ENCODE peak calls at places on chromosomes 3 and 15, in eight cellular contexts. X, I, Q, O, S, V, R and E are unnamed samples. For H3K9me3 and H3K36me3, the result is how much of the 10 kb centered on the place peaks cover.

GRCh38 chr15:69095280-69095679 is 65.2 kb upstream of the GLCE start:
- DNase-seq in R (no peak), I (no peak), X (no peak), O (no peak), Q (no peak), S (no peak), V (no peak), E (no peak)

GRCh38 chr15:22780267-22780666 is 6.2 kb upstream of the NIPA1 start:
- DNase-seq in X (no peak), S (no peak), O (no peak), I (no peak), V (no peak), R (no peak), Q (no peak), E (no peak)

GRCh38 chr3:32501785-32502088 is 915 bp downstream of the CMTM6 start:
- DNase-seq in X (no peak), S (no peak), R (no peak), I (no peak), Q (no peak), O (no peak), V (no peak), E (no peak)

GRCh38 chr3:11118181-11118682 is 36.1 kb upstream of the HRH1 start:
- DNase-seq in I (no peak), R (no peak), O (no peak), S (no peak), X (peak), V (no peak), Q (no peak), E (peak)

GRCh38 chr3:150324825-150325224 is 83.3 kb upstream of the TSC22D2 start:
- DNase-seq in V (no peak), I (no peak), R (no peak), Q (no peak), X (no peak), S (no peak), O (no peak), E (no peak)

GRCh38 chr15:81475926-81476325 is 101.9 kb upstream of the TMC3 start:
- DNase-seq in X (no peak), Q (no peak), S (no peak), V (no peak), R (no peak), I (no peak), O (no peak), E (no peak)

GRCh38 chr3:109643590-109643989 is 306.2 kb upstream of the DPPA4 start:
- DNase-seq in V (no peak), Q (no peak), S (no peak), R (no peak), O (no peak), X (peak), I (no peak), E (peak)

GRCh38 chr15:79310612-79310984 is 314 bp upstream of the TMED3 start:
- DNase-seq in O (no peak), R (no peak), I (no peak), X (peak), S (no peak), Q (no peak), V (no peak), E (no peak)

GRCh38 chr15:48719668-48720067 is 74.2 kb upstream of the FBN1 start:
- DNase-seq in O (no peak), X (no peak), V (no peak), S (no peak), I (no peak), Q (no peak), R (no peak), E (no peak)

GRCh38 chr3:188683032-188683491 is 488.7 kb upstream of the TPRG1 start:
- DNase-seq in O (no peak), X (peak), V (no peak), I (no peak), R (peak), S (no peak), Q (no peak), E (no peak)

GRCh38 chr15:27846722-27847420 is 252.2 kb downstream of the OCA2 start:
- DNase-seq in Q (no peak), S (no peak), X (no peak), V (no peak), R (no peak), O (no peak), I (no peak), E (no peak)

GRCh38 chr15:27850961-27851636 is 248.0 kb downstream of the OCA2 start:
- DNase-seq in O (no peak), I (no peak), X (no peak), R (no peak), V (no peak), S (peak), Q (no peak), E (no peak)

GRCh38 chr15:27845535-27846369 is 253.4 kb downstream of the OCA2 start:
- DNase-seq in S (no peak), V (no peak), Q (no peak), X (no peak), R (no peak), I (no peak), O (no peak), E (no peak)

GRCh38 chr15:27850050-27850449 is 249.1 kb downstream of the OCA2 start:
- DNase-seq in Q (no peak), R (no peak), X (no peak), V (no peak), S (no peak), O (no peak), I (no peak), E (no peak)

DNA sequence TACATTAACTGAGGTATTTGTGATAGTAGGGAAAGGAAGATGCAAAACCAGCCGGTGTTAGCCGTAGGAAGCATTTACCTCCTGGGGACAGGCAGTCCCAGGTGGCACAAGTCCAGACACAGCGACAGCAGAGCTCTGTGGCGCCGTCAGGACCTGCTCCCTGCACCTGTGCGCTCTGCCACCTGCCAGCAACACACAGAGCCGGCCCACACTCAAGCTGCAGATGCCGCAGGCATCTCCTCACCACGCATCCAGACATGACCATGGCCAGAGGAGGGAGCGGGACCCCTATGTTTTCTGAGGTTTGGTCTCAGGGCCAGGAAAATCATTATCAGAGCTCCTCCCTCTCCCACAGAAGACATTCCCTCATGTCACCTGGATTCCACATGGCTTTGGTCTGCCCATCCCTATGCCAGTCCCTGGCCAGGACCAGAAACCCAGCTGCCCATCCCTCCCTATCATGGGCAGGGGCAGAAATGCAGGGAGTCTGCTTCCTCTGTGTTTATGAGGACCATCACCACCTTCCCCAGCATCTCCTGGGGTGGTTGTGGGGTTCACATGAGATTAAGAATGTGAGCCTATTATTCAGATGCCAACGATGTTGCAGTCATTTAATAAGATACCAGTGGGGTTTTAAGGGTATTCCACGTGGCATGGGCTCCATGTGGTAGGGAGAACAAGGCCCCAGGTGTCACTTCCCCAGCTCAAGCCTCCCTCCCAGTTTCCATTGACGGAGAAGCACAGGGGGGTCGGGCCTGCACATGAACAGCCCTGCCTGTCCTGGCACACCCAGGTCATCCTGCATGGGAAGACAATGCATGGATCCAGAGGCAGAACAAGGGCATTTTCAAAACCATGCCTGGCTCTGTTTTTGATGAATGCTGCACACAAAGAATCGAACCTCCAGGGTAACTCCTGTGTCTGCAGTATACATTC is 251.1 kb downstream of the OCA2 start:
- DNase-seq in X (no peak), Q (no peak), I (no peak), V (no peak), R (no peak), O (no peak), S (peak), E (no peak)
- H3K9me3 ChIP-seq in X (under half), Q (under half), I (under half), V (under half), R (under half), O (under half), S (under half), E (under half)

GRCh38 chr15:31555022-31555421 is 228.4 kb downstream of the KLF13 start:
- DNase-seq in V (no peak), X (no peak), I (no peak), O (no peak), S (no peak), Q (no peak), R (no peak), E (no peak)

GRCh38 chr15:31550211-31550848 is 223.7 kb downstream of the KLF13 start:
- DNase-seq in I (no peak), O (no peak), S (no peak), X (no peak), V (no peak), Q (no peak), R (no peak), E (no peak)

GRCh38 chr15:31554261-31554660 is 227.6 kb downstream of the KLF13 start:
- DNase-seq in Q (peak), I (no peak), R (peak), V (peak), O (peak), S (no peak), X (peak), E (peak)

GRCh38 chr15:31551323-31551722 is 224.7 kb downstream of the KLF13 start:
- DNase-seq in O (no peak), I (no peak), V (no peak), R (no peak), Q (no peak), S (no peak), X (no peak), E (no peak)

DNA sequence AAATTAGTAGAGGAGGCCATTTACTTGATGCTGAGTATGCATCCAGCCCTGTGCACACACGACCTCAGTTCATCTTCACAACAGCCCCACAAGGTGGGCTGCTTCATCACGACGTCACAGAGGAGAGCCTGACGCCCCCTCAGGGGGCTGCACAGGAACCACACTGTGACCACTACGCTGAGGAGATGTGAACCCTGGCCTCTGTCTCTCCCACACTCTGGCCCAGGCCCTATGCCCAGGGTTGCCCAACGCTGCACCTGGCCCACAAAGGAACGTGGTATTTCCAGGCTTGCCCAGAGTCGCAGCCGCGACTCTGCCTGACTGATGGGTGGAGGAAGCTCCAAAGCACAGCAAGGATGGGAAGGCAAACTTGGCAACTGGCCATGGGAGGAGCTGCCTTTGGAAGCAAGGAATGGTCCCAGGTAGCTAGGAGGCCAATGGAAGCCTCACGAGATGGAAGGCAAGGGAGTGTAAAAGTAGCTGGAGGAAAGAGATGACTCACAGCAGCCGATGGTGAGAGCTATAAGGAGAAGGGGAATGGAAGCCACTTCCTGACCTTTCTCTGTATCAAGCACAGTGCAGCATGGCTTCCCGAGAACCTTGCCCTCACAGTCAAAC is 226.0 kb downstream of the KLF13 start:
- DNase-seq in O (no peak), R (no peak), X (peak), V (no peak), I (no peak), Q (no peak), S (no peak), E (no peak)
- H3K36me3 ChIP-seq in O (under half), R (under half), X (under half), V (under half), I (under half), Q (under half), S (under half), E (under half)

GRCh38 chr3:141074529-141074928 is 23.4 kb downstream of the SPSB4 start:
- DNase-seq in R (no peak), X (no peak), V (no peak), I (peak), S (no peak), Q (no peak), O (no peak), E (no peak)

GRCh38 chr3:141078200-141078599 is 27.1 kb downstream of the SPSB4 start:
- DNase-seq in O (no peak), X (no peak), S (no peak), I (peak), V (no peak), Q (no peak), R (no peak), E (no peak)

GRCh38 chr3:141077631-141078030 is 26.5 kb downstream of the SPSB4 start:
- DNase-seq in Q (no peak), R (no peak), O (no peak), I (no peak), V (no peak), X (no peak), S (no peak), E (no peak)

GRCh38 chr3:141076026-141076797 is 25.1 kb downstream of the SPSB4 start:
- DNase-seq in Q (no peak), V (no peak), X (no peak), O (no peak), R (no peak), S (peak), I (peak), E (no peak)

DNA sequence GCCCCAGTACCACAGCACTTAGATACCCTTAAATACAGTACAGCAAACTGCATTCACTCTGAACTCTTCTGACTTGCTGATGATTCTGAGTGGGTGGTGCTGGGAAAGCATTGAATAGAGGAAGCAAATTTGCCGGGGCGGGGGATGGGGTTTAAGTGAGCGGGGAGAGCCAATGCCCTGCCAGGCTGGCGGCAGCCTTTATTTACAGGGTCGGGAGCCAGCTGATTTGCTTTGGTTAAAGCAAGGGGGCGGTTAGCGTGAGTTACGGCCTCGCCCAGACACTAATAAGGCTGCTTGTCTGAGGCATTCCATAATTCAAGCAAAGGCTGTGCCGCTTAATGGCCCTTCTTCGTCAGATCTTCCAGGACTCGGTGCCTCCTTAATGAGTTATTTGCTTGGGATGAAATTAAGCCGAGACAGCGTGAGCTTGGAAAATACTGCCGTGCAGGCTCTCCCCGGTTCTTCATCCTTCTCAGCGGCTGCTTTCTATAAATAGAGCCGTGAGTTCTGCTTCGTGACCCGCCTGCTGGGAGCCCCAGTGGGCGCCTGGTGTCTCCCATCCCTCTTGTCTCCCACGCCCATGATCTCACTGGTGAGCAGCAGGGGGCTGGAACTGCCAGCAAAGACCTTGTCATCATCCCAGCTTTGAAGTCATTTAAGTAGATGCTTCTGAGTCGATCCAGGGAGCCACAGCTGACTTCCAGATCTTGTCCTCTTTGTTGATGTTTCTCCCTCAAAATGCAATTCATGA is 25.8 kb downstream of the SPSB4 start:
- DNase-seq in V (peak), O (peak), R (peak), S (peak), X (peak), Q (peak), I (peak), E (peak)
- H3K4me3 ChIP-seq in V (peak), O (peak), R (peak), S (peak), X (peak), Q (peak), I (no peak), E (peak)

DNA sequence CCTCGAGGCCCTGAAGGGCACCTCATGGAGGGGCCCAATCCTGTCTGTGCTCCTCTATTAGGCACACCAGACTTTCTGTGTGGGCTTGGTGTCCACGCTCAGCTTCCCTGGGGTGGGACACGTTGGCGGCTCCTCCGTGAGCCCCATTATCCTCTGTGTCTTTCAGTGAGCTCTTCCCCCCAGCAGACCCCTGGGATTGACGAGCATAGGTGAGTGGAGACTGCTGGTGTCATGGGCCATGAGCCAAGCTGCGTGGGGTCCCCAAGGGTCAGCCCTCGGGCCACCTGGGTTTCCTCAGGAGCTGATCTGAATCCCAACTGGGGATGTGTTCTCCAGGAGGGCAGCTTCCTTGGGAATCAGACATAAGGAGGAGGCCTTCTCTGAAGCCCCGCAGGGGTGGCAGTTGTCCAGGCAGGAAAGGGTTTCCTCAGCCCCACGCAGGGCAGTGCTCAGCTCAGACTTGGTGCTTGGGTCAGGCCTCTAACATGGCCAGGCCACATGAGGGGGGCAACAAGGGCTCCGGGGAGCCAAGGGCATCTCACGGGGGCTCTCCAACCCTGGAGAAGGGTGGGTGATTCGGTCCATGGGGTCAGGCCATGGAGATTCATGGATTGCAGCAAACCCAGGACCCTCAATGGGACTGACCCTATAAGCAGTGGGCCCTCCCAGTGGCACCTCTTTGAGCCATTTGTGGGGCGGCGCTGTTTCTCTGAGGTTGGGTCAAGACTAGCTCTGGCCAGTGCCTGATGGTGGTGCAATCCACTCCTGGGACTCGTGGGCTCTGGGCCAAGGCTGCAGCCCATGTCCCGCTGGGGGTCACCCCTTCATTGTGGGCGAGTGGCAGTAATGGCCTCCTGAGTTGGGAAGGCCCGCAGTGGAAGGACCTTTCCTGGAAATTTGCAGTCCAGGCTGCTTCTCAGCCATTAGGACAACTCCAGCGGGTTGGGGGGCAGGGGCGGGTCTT is 222.5 kb downstream of the SNRPN start:
- DNase-seq in V (peak), S (peak), X (no peak), I (peak), O (peak), Q (peak), R (peak), E (no peak)
- H3K9me3 ChIP-seq in V (under half), S (under half), X (under half), I (under half), O (under half), Q (half or more), R (under half), E (under half)

DNA sequence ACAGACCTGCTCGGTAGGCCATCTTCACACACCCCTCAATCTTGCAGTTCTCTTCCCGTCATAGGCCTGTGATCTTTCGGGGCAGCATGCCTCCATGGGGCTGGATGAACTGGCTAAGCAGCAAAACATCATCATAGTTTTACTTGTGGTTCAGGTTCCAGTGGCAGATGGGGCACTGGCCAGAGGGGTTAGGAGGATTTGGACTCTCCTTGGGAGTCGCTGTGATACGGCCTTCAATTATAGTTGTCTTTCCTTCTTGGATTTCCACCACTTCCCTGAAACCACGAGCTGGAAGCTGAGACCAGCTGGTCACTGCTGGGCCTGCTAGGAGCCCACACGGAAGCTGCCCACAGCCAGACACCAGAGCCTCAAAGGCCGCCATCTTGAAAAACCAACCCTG is 15.7 kb downstream of the ZNF589 start:
- DNase-seq in S (no peak), Q (no peak), R (no peak), O (no peak), V (no peak), I (no peak), X (no peak), E (no peak)
- H3K36me3 ChIP-seq in S (under half), Q (under half), R (under half), O (under half), V (under half), I (half or more), X (under half), E (under half)

GRCh38 chr15:26083457-26084350 is 220.6 kb upstream of the ATP10A start:
- DNase-seq in R (no peak), V (no peak), S (no peak), O (no peak), I (no peak), Q (no peak), X (peak), E (no peak)
- H3K4me3 ChIP-seq in R (peak), V (no peak), S (no peak), O (no peak), I (no peak), Q (no peak), X (no peak), E (no peak)